ENCODE peak calls at places on chromosomes 16 and 17, in four cellular contexts. V is cardiac muscle cell, O is A549, G is D721Med. E is an unnamed sample.

GRCh38 chr16:1305823-1306222 is 3.6 kb upstream of the UBE2I start:
- DNase-seq in V (no peak), O (no peak), G (no peak), E (no peak)

GRCh38 chr17:15263206-15263579 is 1.9 kb downstream of the PMP22 start:
- DNase-seq in V (peak; percentile 51), O (peak; percentile 73), G (no peak), E (peak; percentile 75)

GRCh38 chr16:30104090-30104489 is 8.1 kb upstream of the YPEL3 start:
- DNase-seq in V (no peak), O (no peak), G (no peak), E (no peak)

GRCh38 chr16:12182202-12182601 is 205.7 kb downstream of the SNX29 start:
- DNase-seq in V (no peak), O (no peak), G (peak; percentile 68), E (no peak)

GRCh38 chr16:1992475-1993292 is 2.9 kb downstream of the SYNGR3 start:
- DNase-seq in V (no peak), O (no peak), G (no peak), E (no peak)

GRCh38 chr17:8022358-8023038 is 16.4 kb upstream of the ALOX15B start:
- DNase-seq in V (no peak), O (no peak), G (no peak), E (no peak)

GRCh38 chr16:49843758-49844157 is 12.2 kb downstream of the ZNF423 start:
- DNase-seq in V (no peak), O (no peak), G (no peak), E (no peak)

GRCh38 chr17:49494937-49495841 is at the start of gene NGFR:
- DNase-seq in V (peak; percentile 70), O (peak; percentile 77), G (peak; percentile 64), E (no peak)

GRCh38 chr17:79792984-79793923 is 3.6 kb downstream of the CBX8 start:
- DNase-seq in V (no peak), O (peak; percentile 85), G (no peak), E (peak; percentile 85)

GRCh38 chr17:41965694-41966375 is 760 bp upstream of the CNP start:
- DNase-seq in V (peak; percentile 74), O (peak; percentile 74), G (no peak), E (no peak)

GRCh38 chr16:10521681-10522274 is 58.6 kb downstream of the EMP2 start:
- DNase-seq in V (peak; percentile 85), O (peak; percentile 45), G (no peak), E (peak; percentile 43)

GRCh38 chr17:37230633-37231032 is 145.2 kb upstream of the C17orf78 start:
- DNase-seq in V (no peak), O (no peak), G (no peak), E (no peak)

GRCh38 chr17:48970224-48970623 is 1.8 kb upstream of the GIP start:
- DNase-seq in V (peak; percentile 61), O (no peak), G (no peak), E (no peak)

GRCh38 chr16:1497014-1497598 is 3.9 kb downstream of the TELO2 start:
- DNase-seq in V (no peak), O (no peak), G (no peak), E (no peak)

GRCh38 chr17:60065136-60065535 is 13.6 kb downstream of the HEATR6 start:
- DNase-seq in V (no peak), O (no peak), G (no peak), E (no peak)

GRCh38 chr16:77723108-77723514 is 797 bp downstream of the NUDT7 start:
- DNase-seq in V (peak; percentile 2), O (no peak), G (no peak), E (peak; percentile 16)

GRCh38 chr16:13999895-14000425 is 71.2 kb upstream of the MRTFB start:
- DNase-seq in V (peak; percentile 86), O (no peak), G (no peak), E (no peak)

GRCh38 chr17:33572615-33573014 is 279.5 kb upstream of the ASIC2 start:
- DNase-seq in V (peak; percentile 55), O (no peak), G (no peak), E (no peak)

GRCh38 chr17:42760652-42761581 is at the start of gene RAMP2:
- DNase-seq in V (peak; percentile 71), O (peak; percentile 41), G (no peak), E (no peak)

GRCh38 chr16:49410226-49410625 is 36.6 kb downstream of the C16orf78 start:
- DNase-seq in V (no peak), O (no peak), G (no peak), E (no peak)

DNA sequence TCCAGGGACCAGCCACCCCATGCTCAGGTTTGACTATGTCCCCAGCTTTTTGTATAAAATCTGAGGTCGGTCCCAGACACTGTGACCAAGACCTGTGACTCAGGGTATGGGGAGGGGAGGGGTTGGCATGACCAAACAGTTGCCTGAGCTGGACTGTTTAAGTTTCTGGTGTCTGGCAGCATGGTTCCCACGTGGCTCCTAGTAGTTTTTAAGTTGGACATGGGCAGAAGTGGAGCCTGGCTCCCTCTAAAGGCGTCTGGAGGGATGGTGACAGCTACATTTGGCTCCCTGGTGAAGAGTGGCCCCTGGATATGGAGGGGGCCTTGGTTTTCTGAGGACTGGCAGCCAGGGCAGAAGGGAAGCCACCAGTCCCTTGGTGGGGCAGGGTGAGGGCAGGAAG is 7.9 kb downstream of the SMCR8 start:
- DNase-seq in V (no peak), O (peak; percentile 30), G (no peak), E (no peak)
- TF ChIP-seq CTCF in V (no peak), O (peak; percentile 13), G (no peak), E (no peak)

GRCh38 chr16:81823111-81823510 is 44.0 kb downstream of the PLCG2 start:
- DNase-seq in V (peak; percentile 19), O (no peak), G (no peak), E (no peak)
- TF ChIP-seq CTCF in V (no peak), O (no peak), G (no peak), E (no peak)

DNA sequence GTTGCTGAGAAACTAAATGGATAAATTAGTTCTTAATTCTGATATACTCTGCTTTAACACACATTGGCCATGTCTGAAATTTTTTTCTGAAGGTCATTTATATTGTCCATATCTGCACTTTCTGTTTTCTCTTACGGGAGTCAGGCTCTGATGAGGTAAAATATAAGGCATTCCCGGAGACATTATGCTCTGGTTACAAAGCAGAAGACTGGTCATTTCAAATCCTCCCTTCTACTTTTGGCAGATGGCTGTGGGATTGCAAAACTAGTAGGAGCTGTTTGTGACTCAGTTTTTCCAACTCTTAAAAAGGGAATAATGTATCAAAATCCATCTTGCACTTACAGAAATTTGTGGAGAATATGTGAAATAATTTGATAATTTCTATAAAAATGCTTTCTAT is 92.2 kb upstream of the CPHXL start:
- DNase-seq in V (no peak), O (no peak), G (no peak), E (no peak)
- TF ChIP-seq CTCF in V (no peak), O (no peak), G (no peak), E (no peak)

GRCh38 chr16:3460585-3460984 is 17.1 kb downstream of the NAA60 start:
- DNase-seq in V (no peak), O (no peak), G (no peak), E (no peak)

GRCh38 chr16:3459401-3460090 is 16.1 kb downstream of the NAA60 start:
- DNase-seq in V (peak; percentile 41), O (no peak), G (no peak), E (no peak)

GRCh38 chr16:3460121-3460520 is 16.6 kb downstream of the NAA60 start:
- DNase-seq in V (no peak), O (no peak), G (no peak), E (no peak)

GRCh38 chr16:3458852-3459361 is 15.4 kb downstream of the NAA60 start:
- DNase-seq in V (peak; percentile 14), O (peak; percentile 81), G (no peak), E (no peak)

GRCh38 chr16:3461120-3461519 is 17.6 kb downstream of the NAA60 start:
- DNase-seq in V (no peak), O (no peak), G (no peak), E (no peak)
- TF ChIP-seq CTCF in V (no peak), O (no peak), G (peak; percentile 20), E (no peak)

GRCh38 chr17:64129765-64130558 is at the start of gene ERN1:
- DNase-seq in V (peak; percentile 96), O (peak; percentile 95), G (peak; percentile 92), E (peak; percentile 88)
- TF ChIP-seq CTCF in V (no peak), O (no peak), G (peak; percentile 1), E (no peak)

GRCh38 chr17:19322861-19323260 is 39.7 kb downstream of the B9D1 start:
- DNase-seq in V (no peak), O (no peak), G (no peak), E (no peak)

GRCh38 chr17:19320876-19321275 is 41.6 kb downstream of the B9D1 start:
- DNase-seq in V (no peak), O (no peak), G (no peak), E (no peak)

GRCh38 chr17:19321481-19322128 is 40.9 kb downstream of the B9D1 start:
- DNase-seq in V (peak; percentile 73), O (no peak), G (no peak), E (no peak)

GRCh38 chr17:19319771-19320505 is 42.6 kb downstream of the B9D1 start:
- DNase-seq in V (no peak), O (no peak), G (no peak), E (no peak)

DNA sequence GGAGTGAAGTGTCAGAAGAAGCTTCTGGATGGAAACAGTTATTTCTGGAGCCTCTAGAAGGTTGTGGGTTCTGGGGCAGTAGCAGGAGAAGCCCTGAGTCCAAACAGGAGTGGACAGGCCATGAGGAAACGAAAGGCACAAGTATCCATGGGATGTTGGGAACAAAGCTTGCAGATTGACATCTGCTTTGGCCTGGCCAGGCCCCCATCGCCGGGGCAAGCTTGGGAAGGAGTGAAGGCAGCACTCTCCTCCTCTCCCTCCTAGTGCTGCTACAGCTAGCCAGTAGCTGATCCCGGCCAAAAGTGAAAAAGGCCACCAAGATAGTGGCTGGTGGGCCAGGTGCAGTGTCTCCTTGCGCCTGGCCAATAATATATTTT is 40.4 kb downstream of the B9D1 start:
- DNase-seq in V (no peak), O (no peak), G (no peak), E (no peak)
- TF ChIP-seq CTCF in V (no peak), O (no peak), G (no peak), E (no peak)

GRCh38 chr16:75660726-75661302 is 13.2 kb downstream of the TERF2IP start:
- DNase-seq in V (no peak), O (no peak), G (no peak), E (no peak)
- TF ChIP-seq CTCF in V (no peak), O (no peak), G (no peak), E (no peak)